ENCODE peak calls at places on chromosomes 1 and 21, in eight cellular contexts. S, R, M, O, I, K, U and A are unnamed samples.

GRCh38 chr1:236543065-236543669 is 19.4 kb downstream of the LGALS8 start:
- DNase-seq in I (no peak), O (peak), K (no peak), U (no peak), M (no peak), S (no peak), R (no peak), A (no peak)

GRCh38 chr21:17513214-17514123 is 626 bp downstream of the CXADR start:
- DNase-seq in M (no peak), K (no peak), S (peak), O (peak), U (no peak), I (no peak), R (no peak), A (peak)

GRCh38 chr1:74995848-74996247 is 138.3 kb upstream of the LHX8 start:
- DNase-seq in O (no peak), U (no peak), R (no peak), M (no peak), I (no peak), S (no peak), K (no peak), A (no peak)

GRCh38 chr1:228411121-228411520 is 4.5 kb upstream of the TRIM11 start:
- DNase-seq in R (no peak), I (no peak), O (no peak), M (no peak), S (no peak), K (no peak), U (no peak), A (no peak)

GRCh38 chr1:177145102-177145779 is 19.3 kb downstream of the ASTN1 start:
- DNase-seq in I (no peak), U (no peak), S (no peak), K (no peak), M (no peak), R (no peak), O (peak), A (no peak)

GRCh38 chr1:162003825-162004205 is 19.9 kb downstream of the OLFML2B start:
- DNase-seq in R (no peak), S (no peak), M (no peak), U (no peak), I (no peak), K (peak), O (peak), A (peak)

GRCh38 chr1:150282558-150282958 is 204 bp downstream of the CIART start:
- DNase-seq in O (no peak), I (no peak), K (no peak), M (no peak), S (no peak), U (no peak), R (no peak), A (no peak)

GRCh38 chr1:204834752-204835151 is 35.9 kb upstream of the NFASC start:
- DNase-seq in K (no peak), I (no peak), M (no peak), U (no peak), O (no peak), R (no peak), S (no peak), A (no peak)

GRCh38 chr1:39574646-39575045 is 1.9 kb downstream of the PABPC4 start:
- DNase-seq in K (no peak), O (no peak), M (no peak), I (no peak), U (no peak), S (no peak), R (no peak), A (no peak)

GRCh38 chr1:110421159-110421777 is 13.8 kb upstream of the LAMTOR5 start:
- DNase-seq in K (no peak), O (no peak), I (no peak), U (no peak), R (no peak), S (no peak), M (no peak), A (no peak)

GRCh38 chr1:40929145-40929544 is 50.4 kb upstream of the CTPS1 start:
- DNase-seq in S (no peak), U (peak), I (no peak), O (no peak), R (no peak), M (no peak), K (no peak), A (no peak)

GRCh38 chr1:235597867-235598553 is 51.6 kb downstream of the GNG4 start:
- DNase-seq in U (no peak), R (no peak), O (no peak), K (no peak), M (no peak), I (no peak), S (no peak), A (no peak)

GRCh38 chr21:32392880-32393676 is at the start of gene URB1:
- DNase-seq in S (peak), O (peak), K (peak), U (peak), I (peak), R (peak), M (peak), A (peak)